ENCODE peak calls at places on chromosome 7, in nine cellular contexts. One of them, this sample, is unnamed.

GRCh38 chr7:50658696-50659095 is 93.5 kb upstream of the DDC start:
- DNase-seq in left ventricle myocardium inferior: no peak
- DNase-seq in colonic mucosa: no peak
- DNase-seq in heart right ventricle: no peak
- DNase-seq in pancreas: no peak
- DNase-seq in right lobe of liver: peak; percentile 74
- DNase-seq in A549: no peak
- DNase-seq in upper lobe of right lung: no peak
- DNase-seq in tibial artery: no peak
- DNase-seq in this sample: peak; percentile 52

GRCh38 chr7:46368871-46369270 is 447.8 kb upstream of the IGFBP3 start:
- DNase-seq in left ventricle myocardium inferior: no peak
- DNase-seq in upper lobe of right lung: no peak
- DNase-seq in heart right ventricle: no peak
- DNase-seq in colonic mucosa: no peak
- DNase-seq in A549: no peak
- DNase-seq in tibial artery: no peak
- DNase-seq in right lobe of liver: no peak
- DNase-seq in pancreas: no peak
- DNase-seq in this sample: no peak

GRCh38 chr7:55096318-55096717 is 77.5 kb downstream of the EGFR start:
- DNase-seq in tibial artery: no peak
- DNase-seq in A549: no peak
- DNase-seq in upper lobe of right lung: no peak
- DNase-seq in right lobe of liver: no peak
- DNase-seq in heart right ventricle: no peak
- DNase-seq in pancreas: no peak
- DNase-seq in colonic mucosa: no peak
- DNase-seq in left ventricle myocardium inferior: no peak
- DNase-seq in this sample: no peak

GRCh38 chr7:70178787-70179186 is 580.5 kb downstream of the AUTS2 start:
- DNase-seq in left ventricle myocardium inferior: no peak
- DNase-seq in upper lobe of right lung: no peak
- DNase-seq in A549: peak; percentile 21
- DNase-seq in right lobe of liver: no peak
- DNase-seq in pancreas: no peak
- DNase-seq in heart right ventricle: no peak
- DNase-seq in colonic mucosa: peak; percentile 90
- DNase-seq in tibial artery: no peak
- DNase-seq in this sample: no peak

GRCh38 chr7:92740713-92741126 is 95.7 kb downstream of the CDK6 start:
- DNase-seq in upper lobe of right lung: no peak
- DNase-seq in pancreas: no peak
- DNase-seq in right lobe of liver: no peak
- DNase-seq in colonic mucosa: no peak
- DNase-seq in A549: no peak
- DNase-seq in tibial artery: no peak
- DNase-seq in heart right ventricle: no peak
- DNase-seq in left ventricle myocardium inferior: no peak
- DNase-seq in this sample: no peak

GRCh38 chr7:157558875-157559595 is 222.2 kb downstream of the DNAJB6 start:
- DNase-seq in upper lobe of right lung: peak; percentile 45
- DNase-seq in colonic mucosa: no peak
- DNase-seq in right lobe of liver: peak; percentile 40
- DNase-seq in left ventricle myocardium inferior: no peak
- DNase-seq in A549: no peak
- DNase-seq in tibial artery: peak; percentile 14
- DNase-seq in pancreas: no peak
- DNase-seq in heart right ventricle: no peak
- DNase-seq in this sample: no peak

GRCh38 chr7:4960363-4960762 is 1.4 kb upstream of the MMD2 start:
- DNase-seq in A549: no peak
- DNase-seq in heart right ventricle: no peak
- DNase-seq in left ventricle myocardium inferior: no peak
- DNase-seq in tibial artery: no peak
- DNase-seq in pancreas: no peak
- DNase-seq in colonic mucosa: no peak
- DNase-seq in right lobe of liver: no peak
- DNase-seq in upper lobe of right lung: no peak
- DNase-seq in this sample: no peak

GRCh38 chr7:102061354-102061945 is 225.2 kb upstream of the SH2B2 start:
- DNase-seq in right lobe of liver: no peak
- DNase-seq in tibial artery: no peak
- DNase-seq in heart right ventricle: no peak
- DNase-seq in left ventricle myocardium inferior: no peak
- DNase-seq in A549: no peak
- DNase-seq in pancreas: no peak
- DNase-seq in upper lobe of right lung: peak; percentile 48
- DNase-seq in colonic mucosa: no peak
- DNase-seq in this sample: no peak

GRCh38 chr7:80230327-80230726 is 95.7 kb downstream of the GNAI1 start:
- DNase-seq in upper lobe of right lung: no peak
- DNase-seq in colonic mucosa: no peak
- DNase-seq in right lobe of liver: no peak
- DNase-seq in heart right ventricle: no peak
- DNase-seq in tibial artery: no peak
- DNase-seq in A549: no peak
- DNase-seq in left ventricle myocardium inferior: no peak
- DNase-seq in pancreas: no peak
- DNase-seq in this sample: no peak

GRCh38 chr7:134562136-134562535 is 13.2 kb downstream of the AKR1B15 start:
- DNase-seq in colonic mucosa: no peak
- DNase-seq in heart right ventricle: no peak
- DNase-seq in tibial artery: no peak
- DNase-seq in A549: no peak
- DNase-seq in pancreas: no peak
- DNase-seq in right lobe of liver: no peak
- DNase-seq in upper lobe of right lung: no peak
- DNase-seq in left ventricle myocardium inferior: no peak
- DNase-seq in this sample: no peak

GRCh38 chr7:151459726-151460473 is 20.0 kb upstream of the CRYGN start:
- DNase-seq in colonic mucosa: peak; percentile 83
- DNase-seq in upper lobe of right lung: peak; percentile 81
- DNase-seq in heart right ventricle: peak; percentile 79
- DNase-seq in right lobe of liver: peak; percentile 58
- DNase-seq in left ventricle myocardium inferior: peak; percentile 77
- DNase-seq in A549: peak; percentile 61
- DNase-seq in pancreas: peak; percentile 64
- DNase-seq in tibial artery: peak; percentile 93
- DNase-seq in this sample: peak; percentile 94

GRCh38 chr7:98862203-98862602 is 7.6 kb downstream of the TMEM130 start:
- DNase-seq in colonic mucosa: no peak
- DNase-seq in A549: no peak
- DNase-seq in right lobe of liver: no peak
- DNase-seq in upper lobe of right lung: no peak
- DNase-seq in pancreas: no peak
- DNase-seq in heart right ventricle: no peak
- DNase-seq in left ventricle myocardium inferior: no peak
- DNase-seq in tibial artery: no peak
- DNase-seq in this sample: no peak

GRCh38 chr7:33578166-33578565 is 327.2 kb upstream of the BMPER start:
- DNase-seq in right lobe of liver: no peak
- DNase-seq in A549: no peak
- DNase-seq in pancreas: no peak
- DNase-seq in colonic mucosa: no peak
- DNase-seq in upper lobe of right lung: no peak
- DNase-seq in left ventricle myocardium inferior: no peak
- DNase-seq in heart right ventricle: no peak
- DNase-seq in tibial artery: no peak
- DNase-seq in this sample: no peak

GRCh38 chr7:82167568-82168314 is 275.8 kb downstream of the CACNA2D1 start:
- DNase-seq in tibial artery: no peak
- DNase-seq in left ventricle myocardium inferior: no peak
- DNase-seq in upper lobe of right lung: no peak
- DNase-seq in pancreas: no peak
- DNase-seq in right lobe of liver: no peak
- DNase-seq in heart right ventricle: no peak
- DNase-seq in A549: no peak
- DNase-seq in colonic mucosa: no peak
- DNase-seq in this sample: no peak

GRCh38 chr7:831596-832291 is 532 bp upstream of the SUN1 start:
- DNase-seq in pancreas: no peak
- DNase-seq in heart right ventricle: no peak
- DNase-seq in colonic mucosa: no peak
- DNase-seq in A549: peak; percentile 71
- DNase-seq in upper lobe of right lung: no peak
- DNase-seq in right lobe of liver: no peak
- DNase-seq in left ventricle myocardium inferior: no peak
- DNase-seq in tibial artery: no peak
- DNase-seq in this sample: no peak
- H3K4me1 ChIP-seq in pancreas: peaks cover 27% of the 10 kb centered on the region
- H3K4me1 ChIP-seq in heart right ventricle: peaks cover 72% of the 10 kb centered on the region
- H3K4me1 ChIP-seq in colonic mucosa: peaks cover 24% of the 10 kb centered on the region
- H3K4me1 ChIP-seq in A549: peaks cover 36% of the 10 kb centered on the region
- H3K4me1 ChIP-seq in upper lobe of right lung: peaks cover 43% of the 10 kb centered on the region
- H3K4me1 ChIP-seq in right lobe of liver: no peaks in the 10 kb centered on the region
- H3K4me1 ChIP-seq in left ventricle myocardium inferior: peaks cover 98% of the 10 kb centered on the region
- H3K4me1 ChIP-seq in tibial artery: peaks cover 72% of the 10 kb centered on the region
- H3K4me1 ChIP-seq in this sample: peaks cover 34% of the 10 kb centered on the region

GRCh38 chr7:128408709-128409434 is 910 bp downstream of the IMPDH1 start:
- DNase-seq in right lobe of liver: no peak
- DNase-seq in heart right ventricle: no peak
- DNase-seq in pancreas: no peak
- DNase-seq in A549: no peak
- DNase-seq in colonic mucosa: peak; percentile 41
- DNase-seq in upper lobe of right lung: peak; percentile 73
- DNase-seq in left ventricle myocardium inferior: no peak
- DNase-seq in tibial artery: peak; percentile 43
- DNase-seq in this sample: peak; percentile 45
- H3K4me1 ChIP-seq in right lobe of liver: no peaks in the 10 kb centered on the region
- H3K4me1 ChIP-seq in heart right ventricle: peaks cover 20% of the 10 kb centered on the region
- H3K4me1 ChIP-seq in pancreas: peaks cover 6% of the 10 kb centered on the region
- H3K4me1 ChIP-seq in A549: peaks cover 39% of the 10 kb centered on the region
- H3K4me1 ChIP-seq in colonic mucosa: peaks cover 11% of the 10 kb centered on the region
- H3K4me1 ChIP-seq in upper lobe of right lung: peaks cover 50% of the 10 kb centered on the region
- H3K4me1 ChIP-seq in left ventricle myocardium inferior: peaks cover 63% of the 10 kb centered on the region
- H3K4me1 ChIP-seq in tibial artery: peaks cover 42% of the 10 kb centered on the region
- H3K4me1 ChIP-seq in this sample: no peaks in the 10 kb centered on the region

DNA sequence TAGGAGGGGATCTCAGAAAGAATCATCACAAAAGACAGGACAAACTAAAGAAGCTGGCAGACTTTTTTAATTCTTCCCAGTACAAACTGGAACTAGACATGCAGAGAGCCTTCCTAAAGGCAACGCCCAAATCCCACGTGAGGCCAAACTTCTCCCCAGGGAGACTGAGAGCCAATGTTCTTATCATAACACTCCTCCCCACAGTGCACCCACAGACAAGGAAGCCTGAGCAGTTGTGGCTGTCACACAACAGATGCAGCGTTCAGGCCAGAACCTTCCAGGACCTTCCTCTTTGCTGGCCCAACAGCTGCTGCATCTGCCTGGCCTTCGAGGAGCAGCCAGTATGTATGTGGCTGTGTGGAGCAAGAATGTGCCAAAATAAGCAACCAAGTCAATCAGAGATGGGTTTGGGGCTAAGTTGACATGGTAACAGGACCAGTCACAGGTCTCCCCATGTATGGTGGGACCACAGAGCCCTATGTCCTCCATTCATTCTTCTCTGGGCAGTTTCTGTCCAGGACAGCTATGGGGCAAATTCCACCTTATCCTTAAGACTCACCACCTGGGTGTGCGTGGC is 34.9 kb downstream of the SRPK2 start:
- DNase-seq in left ventricle myocardium inferior: peak; percentile 60
- DNase-seq in heart right ventricle: peak; percentile 53
- DNase-seq in upper lobe of right lung: no peak
- DNase-seq in A549: no peak
- DNase-seq in right lobe of liver: peak; percentile 55
- DNase-seq in pancreas: no peak
- DNase-seq in colonic mucosa: peak; percentile 39
- DNase-seq in tibial artery: peak; percentile 57
- DNase-seq in this sample: peak; percentile 34
- H3K4me1 ChIP-seq in left ventricle myocardium inferior: peaks cover 50% of the 10 kb centered on the region
- H3K4me1 ChIP-seq in heart right ventricle: peaks cover 31% of the 10 kb centered on the region
- H3K4me1 ChIP-seq in upper lobe of right lung: peaks cover 32% of the 10 kb centered on the region
- H3K4me1 ChIP-seq in A549: peaks cover 24% of the 10 kb centered on the region
- H3K4me1 ChIP-seq in right lobe of liver: no peaks in the 10 kb centered on the region
- H3K4me1 ChIP-seq in pancreas: peaks cover 9% of the 10 kb centered on the region
- H3K4me1 ChIP-seq in colonic mucosa: peaks cover 2% of the 10 kb centered on the region
- H3K4me1 ChIP-seq in tibial artery: peaks cover 33% of the 10 kb centered on the region
- H3K4me1 ChIP-seq in this sample: peaks cover 4% of the 10 kb centered on the region

GRCh38 chr7:116218747-116219146 is 8.4 kb downstream of the TES start:
- DNase-seq in left ventricle myocardium inferior: no peak
- DNase-seq in pancreas: no peak
- DNase-seq in upper lobe of right lung: no peak
- DNase-seq in A549: no peak
- DNase-seq in colonic mucosa: no peak
- DNase-seq in heart right ventricle: no peak
- DNase-seq in right lobe of liver: no peak
- DNase-seq in tibial artery: no peak
- DNase-seq in this sample: no peak

GRCh38 chr7:116216956-116217570 is 6.7 kb downstream of the TES start:
- DNase-seq in pancreas: no peak
- DNase-seq in heart right ventricle: no peak
- DNase-seq in colonic mucosa: no peak
- DNase-seq in right lobe of liver: no peak
- DNase-seq in upper lobe of right lung: no peak
- DNase-seq in A549: no peak
- DNase-seq in left ventricle myocardium inferior: no peak
- DNase-seq in tibial artery: no peak
- DNase-seq in this sample: no peak

GRCh38 chr7:116219288-116219687 is 8.9 kb downstream of the TES start:
- DNase-seq in upper lobe of right lung: no peak
- DNase-seq in heart right ventricle: no peak
- DNase-seq in left ventricle myocardium inferior: no peak
- DNase-seq in colonic mucosa: no peak
- DNase-seq in right lobe of liver: no peak
- DNase-seq in A549: no peak
- DNase-seq in tibial artery: no peak
- DNase-seq in pancreas: no peak
- DNase-seq in this sample: no peak

GRCh38 chr7:116215550-116215949 is 5.2 kb downstream of the TES start:
- DNase-seq in tibial artery: no peak
- DNase-seq in pancreas: no peak
- DNase-seq in A549: no peak
- DNase-seq in colonic mucosa: no peak
- DNase-seq in left ventricle myocardium inferior: no peak
- DNase-seq in upper lobe of right lung: no peak
- DNase-seq in heart right ventricle: no peak
- DNase-seq in right lobe of liver: no peak
- DNase-seq in this sample: no peak

GRCh38 chr7:116218051-116218645 is 7.8 kb downstream of the TES start:
- DNase-seq in right lobe of liver: peak; percentile 50
- DNase-seq in tibial artery: no peak
- DNase-seq in upper lobe of right lung: no peak
- DNase-seq in pancreas: no peak
- DNase-seq in colonic mucosa: no peak
- DNase-seq in left ventricle myocardium inferior: no peak
- DNase-seq in A549: no peak
- DNase-seq in heart right ventricle: no peak
- DNase-seq in this sample: no peak
- H3K4me1 ChIP-seq in right lobe of liver: no peaks in the 10 kb centered on the region
- H3K4me1 ChIP-seq in tibial artery: peaks cover 69% of the 10 kb centered on the region
- H3K4me1 ChIP-seq in upper lobe of right lung: peaks cover 14% of the 10 kb centered on the region
- H3K4me1 ChIP-seq in pancreas: peaks cover 44% of the 10 kb centered on the region
- H3K4me1 ChIP-seq in colonic mucosa: peaks cover 11% of the 10 kb centered on the region
- H3K4me1 ChIP-seq in left ventricle myocardium inferior: peaks cover 58% of the 10 kb centered on the region
- H3K4me1 ChIP-seq in A549: peaks cover 66% of the 10 kb centered on the region
- H3K4me1 ChIP-seq in heart right ventricle: peaks cover 21% of the 10 kb centered on the region
- H3K4me1 ChIP-seq in this sample: no peaks in the 10 kb centered on the region

DNA sequence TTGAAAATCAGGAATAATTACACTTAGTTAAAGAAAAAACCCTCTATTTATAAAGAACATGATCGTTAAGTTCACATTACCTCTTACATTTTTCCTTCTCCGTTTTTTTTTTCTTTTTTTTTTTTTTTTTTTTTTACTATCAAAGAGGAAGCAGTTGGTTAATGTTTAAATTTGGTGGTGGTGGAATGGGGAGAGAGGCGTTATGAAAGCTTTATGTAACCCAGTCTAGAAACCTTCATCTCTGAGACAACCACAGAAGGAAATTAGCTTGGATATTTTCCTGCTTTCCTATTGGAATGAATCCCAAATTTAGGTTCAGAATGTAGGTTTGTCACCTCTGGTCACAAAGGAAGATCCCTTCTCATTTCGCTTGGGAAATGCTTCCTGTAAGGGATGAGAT is 31.5 kb upstream of the LHFPL3 start:
- DNase-seq in heart right ventricle: no peak
- DNase-seq in right lobe of liver: no peak
- DNase-seq in upper lobe of right lung: no peak
- DNase-seq in tibial artery: no peak
- DNase-seq in A549: no peak
- DNase-seq in colonic mucosa: no peak
- DNase-seq in left ventricle myocardium inferior: no peak
- DNase-seq in pancreas: no peak
- DNase-seq in this sample: no peak
- H3K4me1 ChIP-seq in heart right ventricle: no peaks in the 10 kb centered on the region
- H3K4me1 ChIP-seq in right lobe of liver: no peaks in the 10 kb centered on the region
- H3K4me1 ChIP-seq in upper lobe of right lung: no peaks in the 10 kb centered on the region
- H3K4me1 ChIP-seq in tibial artery: no peaks in the 10 kb centered on the region
- H3K4me1 ChIP-seq in A549: no peaks in the 10 kb centered on the region
- H3K4me1 ChIP-seq in colonic mucosa: no peaks in the 10 kb centered on the region
- H3K4me1 ChIP-seq in left ventricle myocardium inferior: no peaks in the 10 kb centered on the region
- H3K4me1 ChIP-seq in pancreas: no peaks in the 10 kb centered on the region
- H3K4me1 ChIP-seq in this sample: no peaks in the 10 kb centered on the region